ENCODE peak calls at places on chromosomes 1 and 21, in nine cellular contexts. B is IMR-90, I is MM.1S, C is SK-N-SH, K is neural progenitor cell, F is HCT116, N is mammary epithelial cell, L is PC-3, G is colonic mucosa. O is an unnamed sample. For H3K4me1, the result is how much of the 10 kb centered on the place peaks cover.

GRCh38 chr1:21289700-21290545 is at the start of gene ECE1:
- DNase-seq in F (no peak), C (peak), G (peak), I (peak), L (peak), B (no peak), N (no peak), K (peak), O (peak)

GRCh38 chr1:47705517-47706130 is 267.8 kb downstream of the FOXD2 start:
- DNase-seq in I (no peak), B (no peak), F (no peak), C (no peak), G (no peak), K (no peak), L (no peak), N (no peak), O (no peak)

GRCh38 chr1:37732111-37732780 is 32.7 kb downstream of the EPHA10 start:
- DNase-seq in G (peak), C (no peak), F (no peak), K (no peak), B (no peak), N (no peak), I (no peak), L (no peak), O (peak)

GRCh38 chr1:10980094-10980577 is 32.3 kb upstream of the TARDBP start:
- DNase-seq in N (peak), I (no peak), K (peak), C (no peak), B (peak), L (peak), G (peak), F (no peak), O (peak)

GRCh38 chr1:18009061-18009728 is 98.4 kb upstream of the IGSF21 start:
- DNase-seq in G (no peak), B (no peak), C (no peak), L (no peak), F (no peak), I (no peak), N (no peak), K (no peak), O (peak)

GRCh38 chr21:42445311-42445710 is 41.6 kb downstream of the UBASH3A start:
- DNase-seq in N (no peak), C (no peak), F (no peak), I (no peak), K (no peak), B (no peak), L (no peak), G (no peak), O (no peak)

GRCh38 chr1:197303463-197303862 is 35.4 kb downstream of the CRB1 start:
- DNase-seq in C (no peak), G (no peak), L (peak), I (no peak), K (no peak), B (no peak), F (no peak), N (no peak), O (no peak)

GRCh38 chr1:7268983-7269382 is 483.7 kb downstream of the CAMTA1 start:
- DNase-seq in K (no peak), B (no peak), G (peak), C (no peak), L (no peak), I (no peak), N (no peak), F (no peak), O (no peak)

GRCh38 chr1:219236933-219237610 is 63.4 kb downstream of the LYPLAL1 start:
- DNase-seq in L (no peak), N (no peak), C (no peak), K (no peak), B (no peak), F (no peak), G (no peak), I (no peak), O (no peak)

GRCh38 chr1:199089393-199090122 is 450.7 kb downstream of the PTPRC start:
- DNase-seq in C (no peak), I (peak), K (no peak), G (no peak), F (no peak), L (no peak), B (peak), N (peak), O (no peak)

GRCh38 chr21:38269567-38269917 is 12.8 kb downstream of the KCNJ15 start:
- DNase-seq in N (no peak), C (no peak), I (peak), L (no peak), B (no peak), K (peak), F (no peak), G (no peak), O (no peak)
- H3K4me3 ChIP-seq in N (no peak), C (no peak), I (peak), L (no peak), B (no peak), K (no peak), F (no peak), G (no peak), O (no peak)

DNA sequence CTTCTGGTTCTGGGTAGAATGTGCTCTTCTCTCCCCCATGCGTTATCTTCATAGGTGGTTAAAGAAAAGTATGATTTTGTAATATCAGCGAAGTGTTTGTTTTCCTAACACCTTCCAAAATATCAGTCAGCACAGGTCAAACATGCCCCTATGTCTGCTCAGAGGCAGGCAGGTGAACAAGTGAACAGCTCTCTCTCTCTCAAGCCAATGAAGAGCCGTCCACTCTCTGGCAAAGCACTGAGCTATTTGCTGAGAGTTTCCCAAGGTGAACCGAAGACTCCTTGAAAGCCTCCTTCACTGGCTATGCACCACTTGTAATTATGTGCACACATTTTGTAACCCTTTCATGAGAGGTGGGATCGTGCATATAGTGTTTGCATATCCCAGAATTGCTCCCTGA is 47.7 kb downstream of the ST6GALNAC3 start:
- DNase-seq in I (no peak), L (no peak), B (no peak), C (no peak), K (no peak), G (no peak), N (no peak), F (no peak), O (no peak)
- H3K4me1 ChIP-seq in I (under half), L (under half), B (under half), C (under half), K (under half), G (under half), N (under half), F (under half), O (under half)

DNA sequence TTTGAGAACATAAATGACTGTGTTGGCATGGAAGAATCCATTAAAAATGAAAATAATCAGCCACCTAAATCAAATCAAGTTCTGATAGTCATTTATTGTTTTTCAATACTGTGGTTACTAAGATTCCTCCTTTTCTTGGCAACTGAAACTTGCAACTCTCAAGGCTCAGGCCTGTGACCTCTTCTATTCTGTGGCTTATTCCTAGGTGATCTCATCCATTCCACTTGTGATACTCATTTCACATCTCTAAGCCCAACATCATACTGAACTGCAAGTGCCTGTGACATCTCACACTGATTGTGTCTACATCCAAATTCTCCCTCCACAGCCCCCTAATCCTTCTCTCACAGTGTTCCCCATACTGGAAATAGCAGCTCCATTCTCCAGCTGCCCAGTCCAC is 4.8 kb upstream of the ST6GALNAC5 start:
- DNase-seq in I (no peak), L (peak), N (peak), C (no peak), G (no peak), K (no peak), B (peak), F (no peak), O (no peak)
- H3K9ac ChIP-seq in I (no peak), L (no peak), N (no peak), C (no peak), G (no peak), K (no peak), B (no peak), F (no peak), O (no peak)

GRCh38 chr21:25563399-25564116 is 43.7 kb downstream of the MRPL39 start:
- DNase-seq in G (no peak), K (no peak), B (no peak), C (no peak), L (no peak), F (no peak), I (no peak), N (no peak), O (no peak)
- H3K4me3 ChIP-seq in G (no peak), K (no peak), B (peak), C (no peak), L (no peak), F (no peak), I (no peak), N (no peak), O (no peak)

DNA sequence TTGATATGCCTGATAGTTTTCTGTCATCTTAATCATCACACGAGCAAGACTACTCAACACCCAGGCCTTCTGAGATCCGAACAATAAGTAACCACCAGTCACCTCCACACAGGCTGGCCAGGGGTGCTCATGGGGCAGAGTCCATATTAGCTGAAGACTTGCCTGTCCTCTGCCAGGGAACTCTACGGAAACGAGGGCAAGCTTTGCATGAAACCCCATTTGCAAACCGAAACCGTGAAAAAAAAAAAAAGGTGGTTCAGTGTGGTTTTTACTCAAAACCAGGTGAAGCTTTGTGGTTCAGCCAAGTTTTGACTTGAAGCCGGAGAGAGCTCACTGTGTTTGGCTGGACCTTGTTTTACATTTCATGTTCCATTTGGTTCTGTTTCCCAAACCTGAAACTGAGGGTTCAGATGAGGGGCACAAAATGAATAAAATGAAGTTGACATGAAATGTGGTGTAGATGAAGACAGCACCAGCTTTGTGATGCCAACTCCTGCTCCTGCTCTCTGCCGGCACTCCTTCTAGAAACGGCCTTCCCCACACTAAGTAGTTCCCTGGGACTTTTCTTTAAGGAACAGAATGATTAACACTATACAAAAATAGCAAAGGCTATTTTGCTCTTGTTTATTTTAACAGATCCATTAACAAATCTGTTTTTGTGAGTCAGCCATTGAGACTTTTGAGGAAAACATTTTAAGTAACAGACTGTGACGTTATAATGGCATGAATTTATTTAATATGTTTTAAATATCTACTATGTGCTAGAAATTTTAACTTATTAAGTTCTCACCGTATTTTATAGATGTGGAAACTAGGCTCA is 74.7 kb downstream of the RUNX1 start:
- DNase-seq in K (no peak), L (no peak), F (no peak), G (no peak), C (no peak), B (peak), N (no peak), I (peak), O (no peak)
- H3K4me1 ChIP-seq in K (under half), L (under half), F (under half), G (under half), C (under half), B (under half), N (under half), I (under half), O (under half)

GRCh38 chr1:234297668-234298067 is 75.6 kb upstream of the COA6 start:
- DNase-seq in L (no peak), I (no peak), F (no peak), B (no peak), N (no peak), K (no peak), G (no peak), C (no peak), O (no peak)

GRCh38 chr1:234294109-234294845 is 79.0 kb upstream of the COA6 start:
- DNase-seq in F (no peak), L (no peak), C (no peak), N (no peak), K (no peak), G (no peak), B (no peak), I (no peak), O (no peak)

GRCh38 chr1:234295039-234295438 is 78.2 kb upstream of the COA6 start:
- DNase-seq in G (no peak), L (no peak), N (no peak), C (no peak), K (no peak), I (no peak), B (no peak), F (no peak), O (no peak)

GRCh38 chr1:234295626-234296025 is 77.6 kb upstream of the COA6 start:
- DNase-seq in F (no peak), C (no peak), B (no peak), N (no peak), G (no peak), L (no peak), I (no peak), K (no peak), O (no peak)

DNA sequence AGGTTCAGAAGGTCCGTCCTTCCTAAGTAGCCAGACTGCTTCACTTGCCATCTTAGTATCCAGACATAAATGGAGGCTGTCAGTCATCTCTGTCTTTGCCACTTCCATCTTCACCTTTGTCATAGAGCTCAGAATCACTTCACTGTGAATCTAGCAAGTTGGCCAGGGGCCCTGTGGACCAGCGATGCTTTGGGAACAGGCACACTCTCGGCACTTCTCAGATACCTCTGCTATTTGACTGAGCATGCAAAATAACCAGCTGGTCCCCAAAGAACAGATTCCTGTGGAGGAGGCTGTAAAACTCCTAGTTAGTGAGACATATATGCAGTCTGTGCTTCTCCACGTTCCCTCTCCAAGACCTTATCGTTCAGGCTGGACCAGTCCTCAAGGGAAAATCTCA is 76.8 kb upstream of the COA6 start:
- DNase-seq in I (no peak), L (no peak), F (no peak), G (no peak), B (no peak), C (no peak), N (no peak), K (no peak), O (no peak)
- H3K9ac ChIP-seq in I (no peak), L (no peak), F (no peak), G (no peak), B (no peak), C (no peak), N (no peak), K (no peak), O (no peak)

GRCh38 chr1:27391511-27392095 is 819 bp upstream of the GPR3 start:
- DNase-seq in B (peak), K (peak), F (peak), I (no peak), G (peak), N (peak), C (no peak), L (peak), O (peak)
- H3K4me3 ChIP-seq in B (peak), K (peak), F (peak), I (peak), G (peak), N (peak), C (peak), L (peak), O (peak)

GRCh38 chr1:9300623-9301022 is 7.9 kb downstream of the SPSB1 start:
- DNase-seq in K (no peak), N (no peak), B (no peak), F (no peak), L (no peak), I (no peak), G (no peak), C (no peak), O (no peak)

GRCh38 chr1:9297831-9298230 is 5.1 kb downstream of the SPSB1 start:
- DNase-seq in B (no peak), N (no peak), L (no peak), C (no peak), I (no peak), F (no peak), G (no peak), K (no peak), O (no peak)

GRCh38 chr1:9296850-9297249 is 4.2 kb downstream of the SPSB1 start:
- DNase-seq in C (no peak), L (no peak), G (no peak), N (no peak), K (no peak), B (no peak), F (no peak), I (no peak), O (no peak)

GRCh38 chr1:9295884-9296283 is 3.2 kb downstream of the SPSB1 start:
- DNase-seq in K (no peak), G (no peak), I (no peak), F (no peak), B (no peak), L (no peak), C (no peak), N (no peak), O (no peak)

GRCh38 chr1:9298282-9298681 is 5.6 kb downstream of the SPSB1 start:
- DNase-seq in N (no peak), L (no peak), G (no peak), K (no peak), C (no peak), F (no peak), I (no peak), B (no peak), O (no peak)
- H3K4me1 ChIP-seq in N (half or more), L (under half), G (under half), K (under half), C (under half), F (half or more), I (under half), B (under half), O (under half)

GRCh38 chr1:2274231-2274967 is 46.3 kb downstream of the SKI start:
- DNase-seq in B (no peak), C (no peak), N (no peak), K (no peak), G (no peak), I (no peak), L (no peak), F (no peak), O (no peak)
- H3K9ac ChIP-seq in B (no peak), C (no peak), N (no peak), K (no peak), G (no peak), I (no peak), L (no peak), F (no peak), O (no peak)

O was measured in endodermal cell.